ENCODE peak calls at places on chromosomes 11 and 22, in seven cellular contexts. I, E, H, C, X, W and B are unnamed samples.

GRCh38 chr22:45548991-45549736 is 46.5 kb downstream of the FBLN1 start:
- DNase-seq in E (peak), X (peak), C (no peak), W (no peak), H (no peak), I (no peak), B (no peak)

GRCh38 chr11:115301029-115301428 is 203.2 kb downstream of the CADM1 start:
- DNase-seq in H (no peak), C (no peak), E (no peak), W (no peak), I (no peak), X (no peak), B (no peak)

GRCh38 chr11:58502004-58502403 is 5.9 kb downstream of the OR5B21 start:
- DNase-seq in C (no peak), I (no peak), E (no peak), H (no peak), W (no peak), X (no peak), B (no peak)

GRCh38 chr11:117010808-117011540 is 87.3 kb downstream of the SIK3 start:
- DNase-seq in W (no peak), H (no peak), E (no peak), X (no peak), C (no peak), I (no peak), B (no peak)

GRCh38 chr11:74839445-74839844 is 90.8 kb downstream of the RNF169 start:
- DNase-seq in E (no peak), W (no peak), I (no peak), H (no peak), X (no peak), C (no peak), B (no peak)

GRCh38 chr11:102868359-102868758 is 6.4 kb downstream of the MMP12 start:
- DNase-seq in W (no peak), H (no peak), C (no peak), E (no peak), I (no peak), X (no peak), B (no peak)

GRCh38 chr11:4957396-4957795 is 1.9 kb upstream of the OR51A2 start:
- DNase-seq in C (no peak), E (no peak), H (no peak), I (no peak), W (no peak), X (no peak), B (no peak)

GRCh38 chr11:35525501-35526175 is at the start of gene PAMR1:
- DNase-seq in X (no peak), W (no peak), H (peak), I (no peak), C (no peak), E (no peak), B (peak)

GRCh38 chr22:49370841-49371301 is 456.8 kb downstream of the BRD1 start:
- DNase-seq in I (no peak), W (no peak), C (no peak), H (peak), X (no peak), E (no peak), B (no peak)

GRCh38 chr11:99176430-99176829 is 155.7 kb downstream of the CNTN5 start:
- DNase-seq in H (no peak), E (no peak), W (no peak), I (no peak), X (no peak), C (no peak), B (no peak)

GRCh38 chr11:32527191-32527590 is 56.4 kb upstream of the EIF3M start:
- DNase-seq in C (no peak), W (no peak), I (no peak), E (no peak), X (no peak), H (no peak), B (no peak)

GRCh38 chr11:68317147-68317785 is 4.9 kb downstream of the LRP5 start:
- DNase-seq in H (no peak), C (no peak), I (no peak), W (peak), E (no peak), X (no peak), B (no peak)

GRCh38 chr22:36285545-36285944 is 32.6 kb downstream of the APOL1 start:
- DNase-seq in H (no peak), W (peak), C (no peak), I (no peak), X (no peak), E (no peak), B (no peak)

GRCh38 chr22:20422965-20423635 is 14.5 kb downstream of the SCARF2 start:
- DNase-seq in I (no peak), E (no peak), H (no peak), X (no peak), C (no peak), W (peak), B (no peak)

GRCh38 chr11:76918941-76919386 is 58.2 kb downstream of the ACER3 start:
- DNase-seq in X (peak), H (no peak), W (peak), C (peak), I (peak), E (peak), B (peak)

GRCh38 chr11:114346709-114347141 is 50.5 kb downstream of the NNMT start:
- DNase-seq in E (no peak), W (no peak), H (no peak), X (no peak), I (no peak), C (no peak), B (peak)

GRCh38 chr22:22912722-22913253 is 25.2 kb downstream of the IGLL5 start:
- DNase-seq in H (no peak), E (no peak), X (no peak), I (no peak), W (no peak), C (no peak), B (no peak)

GRCh38 chr11:78037056-78037455 is 14.0 kb upstream of the KCTD14 start:
- DNase-seq in C (peak), I (no peak), X (no peak), E (no peak), H (no peak), W (no peak), B (no peak)

GRCh38 chr11:126101930-126102283 is 39.2 kb upstream of the CDON start:
- DNase-seq in H (no peak), X (no peak), I (no peak), C (no peak), E (no peak), W (no peak), B (no peak)

GRCh38 chr11:76625787-76626186 is 44.8 kb downstream of the LRRC32 start:
- DNase-seq in E (no peak), H (no peak), I (no peak), C (no peak), W (no peak), X (no peak), B (no peak)

GRCh38 chr11:114134870-114135269 is 75.4 kb downstream of the ZBTB16 start:
- DNase-seq in E (no peak), I (no peak), C (no peak), X (peak), H (no peak), W (no peak), B (no peak)

GRCh38 chr11:59012106-59012941 is 73.0 kb downstream of the GLYATL1 start:
- DNase-seq in W (no peak), C (no peak), I (no peak), H (no peak), E (no peak), X (no peak), B (no peak)

GRCh38 chr11:41989173-41989572 is 529.7 kb upstream of the LRRC4C start:
- DNase-seq in H (no peak), E (no peak), X (no peak), W (no peak), I (no peak), C (no peak), B (no peak)

GRCh38 chr11:96456111-96456510 is 66.3 kb downstream of the JRKL start:
- DNase-seq in H (no peak), E (no peak), C (no peak), I (no peak), W (no peak), X (no peak), B (no peak)

GRCh38 chr11:6579681-6580080 is 23.7 kb downstream of the RRP8 start:
- DNase-seq in H (peak), E (no peak), X (no peak), C (no peak), W (no peak), I (no peak), B (no peak)

GRCh38 chr11:124194696-124195418 is 11.7 kb downstream of the OR10D3 start:
- DNase-seq in E (peak), X (peak), I (peak), H (peak), C (peak), W (peak), B (peak)

GRCh38 chr11:45765836-45766235 is 39.1 kb upstream of the SLC35C1 start:
- DNase-seq in H (no peak), E (no peak), C (no peak), X (no peak), W (no peak), I (no peak), B (peak)

GRCh38 chr22:44669725-44670027 is 32.3 kb upstream of the PRR5 start:
- DNase-seq in W (peak), H (peak), E (no peak), I (no peak), C (no peak), X (peak), B (no peak)

GRCh38 chr11:12185914-12186313 is 75.5 kb downstream of the MICAL2 start:
- DNase-seq in H (no peak), I (no peak), E (no peak), W (peak), X (no peak), C (no peak), B (no peak)

GRCh38 chr11:60184824-60185511 is 2.1 kb upstream of the MS4A6A start:
- DNase-seq in W (no peak), E (no peak), C (no peak), X (no peak), H (no peak), I (peak), B (no peak)

DNA sequence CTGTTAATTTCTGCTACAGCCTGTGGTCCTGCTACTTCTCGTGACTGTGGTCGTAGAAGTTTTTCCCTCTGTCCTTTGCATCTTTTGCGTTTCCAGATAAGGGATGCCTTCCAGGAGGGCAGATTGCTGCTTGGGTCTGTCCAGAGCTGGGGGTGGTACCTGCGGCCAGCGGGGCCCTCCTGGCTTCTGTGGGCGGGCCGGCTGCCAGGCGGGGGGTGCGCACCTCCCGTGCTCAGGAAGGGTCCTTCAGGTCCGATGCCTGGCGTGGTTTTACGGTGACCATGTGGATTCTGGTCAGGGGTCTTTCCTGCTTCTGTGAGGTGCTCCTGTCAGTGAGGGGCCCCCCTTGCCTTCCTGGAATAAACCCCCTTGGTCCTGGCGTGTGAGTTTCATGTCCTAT is 84.8 kb downstream of the KCNQ1 start:
- DNase-seq in H (no peak), C (no peak), E (no peak), W (no peak), I (no peak), X (no peak), B (no peak)
- TF ChIP-seq JUND in H (no peak), C (no peak), E (no peak), W (no peak), I (no peak), X (no peak), B (no peak)

DNA sequence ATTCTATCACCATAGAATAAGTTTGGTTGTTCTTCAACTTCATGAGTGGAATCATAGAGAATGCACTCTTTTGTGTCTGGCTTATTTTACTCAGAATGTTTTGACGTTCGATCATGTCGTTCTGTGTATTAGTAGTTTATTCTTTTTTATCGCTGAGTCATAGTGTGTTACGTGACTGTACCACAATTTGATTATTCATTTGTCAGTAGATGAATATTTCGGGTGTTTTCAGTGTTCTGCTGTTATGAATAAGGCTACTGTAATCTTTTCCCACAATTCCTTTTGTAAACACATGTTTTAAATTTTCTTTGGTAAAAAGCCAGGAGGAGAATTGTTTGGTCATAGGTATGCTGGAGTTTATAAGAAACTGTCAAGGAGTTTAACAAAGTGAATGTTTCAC is 279.9 kb upstream of the B3GAT1 start:
- DNase-seq in H (no peak), W (no peak), C (no peak), E (no peak), X (no peak), I (no peak), B (no peak)
- TF ChIP-seq JUND in H (no peak), W (no peak), C (no peak), E (no peak), X (no peak), I (no peak), B (no peak)

GRCh38 chr11:65412271-65413076 is 10.1 kb upstream of the NEAT1 start:
- DNase-seq in C (no peak), W (no peak), E (no peak), H (no peak), X (no peak), I (no peak), B (no peak)

GRCh38 chr11:65415499-65416340 is 6.9 kb upstream of the NEAT1 start:
- DNase-seq in X (no peak), W (peak), E (no peak), C (peak), I (no peak), H (no peak), B (no peak)

GRCh38 chr11:65414776-65415498 is 7.7 kb upstream of the NEAT1 start:
- DNase-seq in C (no peak), X (no peak), I (no peak), E (no peak), W (no peak), H (no peak), B (no peak)

GRCh38 chr11:65411681-65412070 is 10.9 kb upstream of the NEAT1 start:
- DNase-seq in E (no peak), I (no peak), X (no peak), C (no peak), W (no peak), H (no peak), B (no peak)

GRCh38 chr11:65410936-65411680 is 11.5 kb upstream of the NEAT1 start:
- DNase-seq in I (no peak), E (no peak), H (no peak), C (no peak), W (no peak), X (no peak), B (no peak)
- TF ChIP-seq JUND in I (no peak), E (no peak), H (no peak), C (no peak), W (no peak), X (no peak), B (no peak)

DNA sequence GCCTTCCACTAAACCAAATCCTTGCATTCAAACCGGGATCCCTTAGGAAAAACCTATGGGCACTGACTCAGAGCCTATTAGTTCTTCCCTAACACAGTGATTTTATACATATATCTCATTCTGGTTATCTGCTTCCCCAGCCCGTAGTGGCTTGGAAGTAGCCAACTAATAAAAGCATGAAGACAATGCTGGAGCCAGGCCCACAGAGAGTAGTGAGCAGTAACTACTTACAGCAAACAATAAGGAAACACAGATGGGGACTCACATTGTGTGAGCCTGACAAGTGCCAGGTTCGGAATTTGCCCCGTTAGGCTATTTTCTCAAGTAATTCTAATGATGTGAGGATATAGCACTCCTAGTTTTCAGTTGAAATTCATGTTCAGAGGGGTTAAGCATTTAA is 83.3 kb upstream of the OR5AK2 start:
- DNase-seq in E (no peak), W (no peak), H (no peak), X (no peak), I (no peak), C (no peak), B (no peak)
- TF ChIP-seq JUND in E (no peak), W (no peak), H (no peak), X (no peak), I (no peak), C (no peak), B (no peak)

GRCh38 chr11:111438168-111438567 is 59.1 kb upstream of the POU2AF1 start:
- DNase-seq in C (no peak), W (no peak), E (no peak), H (no peak), X (no peak), I (no peak), B (peak)

GRCh38 chr11:111438846-111439520 is 59.9 kb upstream of the POU2AF1 start:
- DNase-seq in C (no peak), X (no peak), I (no peak), H (no peak), W (no peak), E (no peak), B (no peak)

GRCh38 chr11:111440416-111441205 is 61.5 kb upstream of the POU2AF1 start:
- DNase-seq in X (no peak), H (no peak), W (no peak), E (no peak), C (no peak), I (no peak), B (no peak)

GRCh38 chr11:111441443-111441842 is 62.4 kb upstream of the POU2AF1 start:
- DNase-seq in H (no peak), C (no peak), W (no peak), I (no peak), E (no peak), X (no peak), B (no peak)

DNA sequence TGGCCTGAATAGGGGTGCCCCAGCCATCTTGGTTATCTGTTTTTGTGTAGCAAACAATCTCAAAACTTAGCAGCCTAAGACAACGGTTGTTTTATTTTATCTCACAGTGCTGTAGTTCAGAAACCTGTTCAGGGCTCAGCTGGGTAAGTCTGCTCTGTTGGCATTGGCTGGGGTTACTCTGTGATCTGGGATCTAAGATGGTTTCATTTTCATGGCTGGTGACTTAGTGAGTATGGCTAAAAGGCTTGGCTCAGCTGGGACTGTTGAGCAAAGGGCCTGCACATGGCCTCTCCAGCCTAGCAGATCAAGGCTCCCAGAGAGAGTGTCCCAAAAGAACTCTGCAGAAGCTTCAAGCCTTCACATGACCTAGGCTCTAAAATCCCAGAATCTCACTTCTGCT is 60.8 kb upstream of the POU2AF1 start:
- DNase-seq in C (no peak), E (no peak), H (no peak), I (no peak), X (no peak), W (no peak), B (no peak)
- TF ChIP-seq JUND in C (no peak), E (no peak), H (no peak), I (no peak), X (no peak), W (no peak), B (no peak)

DNA sequence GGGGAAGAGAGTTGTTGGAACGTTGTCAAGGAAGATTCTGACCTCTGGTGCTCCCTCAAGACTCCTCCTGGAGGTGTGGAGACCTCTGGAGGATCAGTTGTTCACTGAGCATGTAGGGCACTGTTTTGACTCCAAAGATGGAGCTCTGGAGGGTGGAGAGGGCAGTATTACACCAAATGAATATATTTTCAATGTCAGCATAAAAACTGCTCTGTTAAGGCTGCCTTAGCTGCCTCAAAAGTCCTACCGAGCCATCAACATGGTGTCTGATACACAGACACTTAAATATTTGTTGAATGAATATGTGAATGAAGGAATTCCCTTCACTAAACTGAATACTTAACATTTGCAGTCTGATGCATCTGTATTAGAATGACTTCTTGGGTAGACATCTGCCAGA is 144.2 kb upstream of the SPON1 start:
- DNase-seq in I (no peak), C (no peak), H (no peak), W (no peak), E (no peak), X (no peak), B (no peak)
- TF ChIP-seq JUND in I (no peak), C (no peak), H (no peak), W (no peak), E (no peak), X (no peak), B (no peak)

DNA sequence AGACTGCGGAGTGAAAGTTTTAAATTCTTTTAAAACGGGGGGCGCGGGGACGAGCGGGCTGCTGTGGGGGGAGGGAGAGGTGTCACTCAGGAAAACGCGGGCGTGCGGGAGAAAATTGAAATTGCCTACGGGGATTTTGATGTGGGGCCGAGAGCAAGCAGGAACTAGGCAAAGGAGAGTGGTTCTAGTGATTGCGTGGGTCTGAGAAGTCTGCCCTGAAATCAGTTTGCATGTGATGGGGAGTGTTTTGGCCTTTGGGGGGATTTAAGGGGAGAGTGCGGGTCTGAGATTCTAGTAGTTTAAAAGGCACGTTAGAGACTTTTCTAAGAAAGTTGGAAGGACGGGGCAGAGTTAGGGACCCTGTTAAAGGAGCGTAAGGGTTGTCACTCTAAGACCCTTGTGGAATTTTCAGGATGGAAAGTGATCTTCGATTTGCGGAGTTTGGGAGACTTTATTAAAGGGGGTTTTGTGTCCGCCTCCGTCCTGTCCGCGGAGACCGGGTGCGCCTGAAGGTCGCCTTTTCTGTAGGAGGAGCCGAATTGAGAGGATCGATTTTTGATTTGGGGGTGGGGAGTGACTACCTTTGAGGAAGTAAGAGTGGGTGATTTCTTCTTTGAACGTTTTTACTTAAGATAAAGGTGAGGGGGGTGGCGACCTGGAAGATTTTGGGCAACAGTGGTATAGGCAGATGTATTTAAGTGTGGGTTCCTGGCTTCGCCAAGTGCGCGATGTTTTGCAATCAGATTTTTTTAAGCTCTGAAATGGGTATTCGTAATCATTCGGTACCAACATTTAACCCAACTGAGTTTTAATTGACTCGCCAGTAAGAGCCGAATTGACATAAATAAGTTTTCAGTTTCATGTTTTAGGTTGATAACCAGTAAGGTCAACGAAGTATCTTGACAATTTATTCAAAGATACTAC is 1.1 kb downstream of the EED start:
- DNase-seq in H (no peak), I (no peak), C (peak), X (peak), E (no peak), W (peak), B (peak)
- TF ChIP-seq JUND in H (no peak), I (no peak), C (no peak), X (no peak), E (no peak), W (no peak), B (no peak)